ENCODE peak calls at places on chromosomes 12 and 14, in seven cellular contexts. P is left lung, F is Calu3, C is bronchial epithelial cell, R is lower leg skin, N is neural crest cell, K is A549. S is an unnamed sample.

GRCh38 chr12:112258926-112259325 is 123.3 kb downstream of the HECTD4 start:
- DNase-seq in C (no peak), P (no peak), F (no peak), N (no peak), K (no peak), R (no peak), S (no peak)

GRCh38 chr14:68291820-68292219 is 472.2 kb downstream of the RAD51B start:
- DNase-seq in N (no peak), P (no peak), R (no peak), F (no peak), K (no peak), C (no peak), S (no peak)

GRCh38 chr12:109880049-109880931 is at the start of gene GLTP:
- DNase-seq in F (peak), R (peak), N (peak), C (peak), K (peak), P (peak), S (peak)

GRCh38 chr12:47783024-47783755 is 10.2 kb downstream of the SLC48A1 start:
- DNase-seq in P (no peak), F (no peak), C (no peak), K (no peak), N (no peak), R (no peak), S (no peak)

GRCh38 chr14:65164068-65164824 is 61.9 kb upstream of the MAX start:
- DNase-seq in N (peak), K (peak), C (peak), P (no peak), F (peak), R (no peak), S (no peak)

GRCh38 chr12:112308652-112309051 is 73.6 kb downstream of the HECTD4 start:
- DNase-seq in K (no peak), F (no peak), R (no peak), P (no peak), N (no peak), C (peak), S (no peak)

GRCh38 chr14:89625988-89626806 is 209.2 kb upstream of the FOXN3 start:
- DNase-seq in C (peak), F (no peak), K (no peak), R (no peak), N (no peak), P (no peak), S (no peak)

GRCh38 chr12:50505386-50505827 is 622 bp downstream of the DIP2B start:
- DNase-seq in K (no peak), R (no peak), N (no peak), C (no peak), F (peak), P (peak), S (peak)

GRCh38 chr12:75020068-75020557 is 189.5 kb downstream of the KCNC2 start:
- DNase-seq in F (peak), R (no peak), P (no peak), N (no peak), C (no peak), K (no peak), S (no peak)

GRCh38 chr12:48717252-48717695 is 767 bp upstream of the CCNT1 start:
- DNase-seq in R (no peak), P (no peak), C (peak), N (no peak), F (no peak), K (no peak), S (no peak)

GRCh38 chr12:50514526-50515276 is 9.9 kb downstream of the DIP2B start:
- DNase-seq in C (no peak), P (no peak), R (no peak), N (no peak), F (no peak), K (no peak), S (no peak)

GRCh38 chr14:83887871-83888270 is 1642.1 kb upstream of the FLRT2 start:
- DNase-seq in P (no peak), R (no peak), F (no peak), N (no peak), C (no peak), K (no peak), S (no peak)

GRCh38 chr12:69210661-69211060 is 28.7 kb upstream of the CPSF6 start:
- DNase-seq in C (no peak), K (no peak), F (no peak), N (no peak), P (no peak), R (no peak), S (no peak)

GRCh38 chr12:4272014-4272975 is 1.3 kb upstream of the CCND2 start:
- DNase-seq in F (no peak), C (peak), K (no peak), R (peak), P (peak), N (peak), S (peak)

GRCh38 chr12:56677680-56678079 is 10.4 kb downstream of the PTGES3 start:
- DNase-seq in R (no peak), P (no peak), K (no peak), N (no peak), F (no peak), C (no peak), S (no peak)

GRCh38 chr14:49586673-49587460 is 687 bp upstream of the RPS29 start:
- DNase-seq in P (no peak), K (peak), C (peak), F (peak), R (peak), N (peak), S (no peak)

GRCh38 chr14:98137626-98138025 is 1134.4 kb downstream of the BCL11B start:
- DNase-seq in N (no peak), C (peak), R (no peak), F (no peak), K (no peak), P (no peak), S (no peak)

GRCh38 chr14:75577090-75577489 is 1.3 kb upstream of the FLVCR2 start:
- DNase-seq in P (no peak), C (no peak), R (no peak), K (no peak), F (no peak), N (no peak), S (no peak)

GRCh38 chr14:75579882-75580281 is 1.5 kb downstream of the FLVCR2 start:
- DNase-seq in K (no peak), C (no peak), P (no peak), N (no peak), R (no peak), F (no peak), S (no peak)

GRCh38 chr14:75577724-75578098 is 709 bp upstream of the FLVCR2 start:
- DNase-seq in K (peak), N (peak), C (peak), F (peak), P (peak), R (peak), S (peak)

GRCh38 chr14:75578099-75578785 is at the start of gene FLVCR2:
- DNase-seq in N (peak), K (peak), C (peak), F (peak), R (peak), P (peak), S (peak)

DNA sequence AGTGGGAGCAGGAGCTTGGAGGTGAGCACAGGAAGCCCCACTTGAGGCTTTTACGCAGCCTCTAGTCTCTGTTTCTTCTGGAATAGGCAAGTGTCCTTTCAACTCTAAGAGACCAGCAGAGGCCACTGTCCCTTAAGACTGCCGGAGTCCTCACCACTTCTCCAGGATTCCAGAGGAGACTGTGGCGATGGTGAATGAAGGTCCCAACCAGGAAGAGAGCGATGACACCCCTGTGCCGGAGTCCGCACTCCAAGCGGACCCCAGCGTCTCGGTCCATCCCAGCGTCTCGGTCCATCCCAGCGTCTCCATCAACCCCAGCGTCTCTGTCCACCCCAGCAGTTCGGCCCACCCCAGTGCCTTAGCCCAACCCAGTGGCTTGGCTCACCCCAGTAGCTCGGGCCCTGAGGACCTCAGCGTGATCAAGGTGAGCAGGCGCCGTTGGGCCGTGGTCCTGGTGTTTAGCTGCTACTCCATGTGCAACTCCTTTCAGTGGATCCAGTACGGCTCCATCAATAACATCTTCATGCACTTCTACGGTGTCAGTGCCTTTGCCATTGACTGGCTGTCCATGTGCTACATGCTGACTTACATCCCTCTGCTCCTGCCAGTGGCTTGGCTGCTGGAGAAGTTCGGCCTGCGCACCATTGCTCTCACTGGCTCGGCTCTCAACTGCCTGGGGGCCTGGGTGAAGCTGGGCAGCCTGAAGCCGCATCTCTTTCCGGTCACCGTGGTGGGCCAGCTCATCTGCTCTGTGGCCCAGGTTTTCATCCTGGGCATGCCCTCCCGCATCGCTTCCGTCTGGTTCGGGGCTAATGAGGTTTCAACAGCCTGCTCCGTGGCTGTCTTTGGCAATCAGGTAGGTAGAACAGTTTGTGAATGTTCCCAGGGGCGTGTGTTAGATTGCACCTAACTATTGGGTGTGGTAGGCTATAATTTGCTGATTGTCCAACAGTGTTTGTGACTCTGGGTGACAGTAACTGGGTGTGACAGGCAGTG is 664 bp downstream of the FLVCR2 start:
- DNase-seq in F (peak), C (peak), P (peak), K (peak), R (peak), N (peak), S (no peak)
- TF ChIP-seq CTCF in F (no peak), C (no peak), P (no peak), K (peak), R (no peak), N (peak), S (no peak)

GRCh38 chr12:82176016-82176415 is 182.2 kb downstream of the CCDC59 start:
- DNase-seq in P (no peak), C (no peak), N (no peak), R (no peak), K (no peak), F (no peak), S (no peak)

GRCh38 chr12:82174383-82174782 is 183.8 kb downstream of the CCDC59 start:
- DNase-seq in F (no peak), N (no peak), R (no peak), K (no peak), P (no peak), C (no peak), S (no peak)

GRCh38 chr12:82176761-82177490 is 181.3 kb downstream of the CCDC59 start:
- DNase-seq in R (no peak), C (peak), F (no peak), K (no peak), P (no peak), N (no peak), S (no peak)

GRCh38 chr12:82174936-82175335 is 183.3 kb downstream of the CCDC59 start:
- DNase-seq in N (no peak), P (no peak), K (no peak), F (peak), R (no peak), C (no peak), S (no peak)
- TF ChIP-seq CTCF in N (no peak), P (no peak), K (no peak), F (no peak), R (no peak), C (no peak), S (no peak)

DNA sequence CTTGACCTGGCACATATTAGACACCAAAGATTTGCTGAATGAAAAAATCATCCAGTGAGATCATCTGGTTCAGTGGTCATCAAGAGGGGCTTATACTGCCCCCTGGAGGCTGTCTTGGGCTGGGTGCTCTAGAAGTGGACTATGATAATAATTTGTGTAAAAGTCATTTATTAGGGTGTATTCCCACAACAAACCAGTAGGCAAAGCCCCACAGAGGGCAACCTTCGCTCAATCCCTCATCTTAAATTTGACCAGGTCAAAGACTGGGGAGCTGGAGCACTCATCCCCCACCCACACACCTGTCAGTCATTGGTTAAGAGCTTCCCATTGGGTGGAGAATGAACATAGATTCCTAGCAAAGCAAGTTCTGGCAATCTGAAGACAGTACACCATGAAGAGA is 20.0 kb upstream of the FICD start:
- DNase-seq in C (peak), R (peak), N (peak), F (peak), P (no peak), K (peak), S (no peak)
- TF ChIP-seq CTCF in C (peak), R (no peak), N (peak), F (peak), P (peak), K (peak), S (peak)

GRCh38 chr14:104726600-104727451 is 2.8 kb downstream of the ADSS1 start:
- DNase-seq in C (no peak), F (peak), R (no peak), N (no peak), P (no peak), K (peak), S (no peak)
- TF ChIP-seq CTCF in C (peak), F (peak), R (no peak), N (peak), P (no peak), K (no peak), S (no peak)

GRCh38 chr12:62613092-62613491 is 146.5 kb downstream of the MON2 start:
- DNase-seq in C (no peak), R (no peak), N (no peak), F (no peak), K (no peak), P (no peak), S (no peak)
- TF ChIP-seq CTCF in C (no peak), R (no peak), N (no peak), F (no peak), K (no peak), P (no peak), S (no peak)

S was measured in CD14-positive monocyte.